ENCODE peak calls at places on chromosomes 4 and X, in nine cellular contexts. P, Y, B, X, K, V, S, Q and F are unnamed samples.

GRCh38 chr4:156970501-156971167 is 965 bp downstream of the PDGFC start:
- DNase-seq in P (peak; percentile 64), Y (peak; percentile 59), B (no peak), X (peak; percentile 58), K (peak; percentile 66), V (no peak), S (peak; percentile 67), Q (peak; percentile 70), F (peak; percentile 86)

GRCh38 chr4:43550981-43551627 is 658.6 kb downstream of the GRXCR1 start:
- DNase-seq in P (no peak), Y (peak; percentile 16), B (no peak), X (no peak), K (no peak), V (no peak), S (no peak), Q (no peak), F (no peak)

GRCh38 chrX:124239911-124240310 is 92.5 kb upstream of the TEX13D start:
- DNase-seq in P (no peak), Y (no peak), B (peak; percentile 15), X (no peak), K (no peak), V (no peak), S (no peak), Q (no peak), F (no peak)

GRCh38 chrX:102546818-102547493 is 30.4 kb upstream of the TMSB15A start:
- DNase-seq in P (no peak), Y (no peak), B (no peak), X (no peak), K (peak; percentile 15), V (no peak), S (no peak), Q (peak; percentile 0), F (no peak)

GRCh38 chr4:25795566-25796454 is 67.0 kb downstream of the SEL1L3 start:
- DNase-seq in P (no peak), Y (no peak), B (no peak), X (no peak), K (peak; percentile 13), V (no peak), S (peak; percentile 65), Q (peak; percentile 27), F (no peak)

GRCh38 chrX:119638725-119639471 is 32.7 kb upstream of the NKRF start:
- DNase-seq in P (no peak), Y (no peak), B (no peak), X (no peak), K (no peak), V (no peak), S (peak; percentile 5), Q (no peak), F (no peak)

GRCh38 chr4:152039085-152039484 is 278.3 kb upstream of the GATB start:
- DNase-seq in P (no peak), Y (no peak), B (no peak), X (no peak), K (no peak), V (no peak), S (peak; percentile 55), Q (peak; percentile 77), F (no peak)

GRCh38 chr4:168398589-168398988 is 80.0 kb upstream of the DDX60 start:
- DNase-seq in P (no peak), Y (no peak), B (no peak), X (no peak), K (no peak), V (peak; percentile 27), S (no peak), Q (no peak), F (no peak)

GRCh38 chr4:17718471-17718870 is 63.0 kb downstream of the FAM184B start:
- DNase-seq in P (peak; percentile 35), Y (no peak), B (no peak), X (no peak), K (no peak), V (no peak), S (no peak), Q (no peak), F (no peak)

GRCh38 chr4:22233257-22233656 is 282.6 kb downstream of the ADGRA3 start:
- DNase-seq in P (no peak), Y (no peak), B (no peak), X (no peak), K (no peak), V (no peak), S (no peak), Q (no peak), F (no peak)

GRCh38 chr4:183905593-183906485 is 732 bp downstream of the STOX2 start:
- DNase-seq in P (peak; percentile 45), Y (peak; percentile 45), B (no peak), X (no peak), K (peak; percentile 54), V (no peak), S (peak; percentile 54), Q (peak; percentile 47), F (peak; percentile 41)

GRCh38 chr4:151484396-151485102 is 75.6 kb downstream of the FHIP1A start:
- DNase-seq in P (no peak), Y (no peak), B (no peak), X (peak; percentile 76), K (no peak), V (peak; percentile 38), S (peak; percentile 5), Q (peak; percentile 53), F (peak; percentile 52)

GRCh38 chr4:153676491-153676890 is 7.6 kb upstream of the TLR2 start:
- DNase-seq in P (no peak), Y (no peak), B (no peak), X (no peak), K (no peak), V (no peak), S (no peak), Q (no peak), F (no peak)

GRCh38 chr4:39514888-39515401 is 12.3 kb downstream of the UGDH start:
- DNase-seq in P (peak; percentile 63), Y (peak; percentile 55), B (no peak), X (peak; percentile 97), K (peak; percentile 37), V (peak; percentile 27), S (no peak), Q (peak; percentile 63), F (no peak)

GRCh38 chrX:153954618-153955450 is 10.4 kb upstream of the RENBP start:
- DNase-seq in P (no peak), Y (peak; percentile 27), B (no peak), X (no peak), K (no peak), V (no peak), S (no peak), Q (no peak), F (no peak)

GRCh38 chrX:48665991-48666390 is 17.6 kb upstream of the WAS start:
- DNase-seq in P (no peak), Y (no peak), B (no peak), X (no peak), K (no peak), V (no peak), S (no peak), Q (no peak), F (no peak)

GRCh38 chr4:30802622-30803323 is 82.6 kb downstream of the PCDH7 start:
- DNase-seq in P (no peak), Y (no peak), B (no peak), X (no peak), K (no peak), V (peak; percentile 88), S (no peak), Q (peak; percentile 80), F (peak; percentile 91)

GRCh38 chr4:40918330-40918729 is 168.6 kb downstream of the NSUN7 start:
- DNase-seq in P (peak; percentile 48), Y (no peak), B (no peak), X (no peak), K (peak; percentile 55), V (no peak), S (no peak), Q (peak; percentile 88), F (peak; percentile 92)

GRCh38 chr4:28443371-28443770 is 1582.7 kb downstream of the STIM2 start:
- DNase-seq in P (no peak), Y (no peak), B (no peak), X (no peak), K (no peak), V (no peak), S (no peak), Q (no peak), F (no peak)

DNA sequence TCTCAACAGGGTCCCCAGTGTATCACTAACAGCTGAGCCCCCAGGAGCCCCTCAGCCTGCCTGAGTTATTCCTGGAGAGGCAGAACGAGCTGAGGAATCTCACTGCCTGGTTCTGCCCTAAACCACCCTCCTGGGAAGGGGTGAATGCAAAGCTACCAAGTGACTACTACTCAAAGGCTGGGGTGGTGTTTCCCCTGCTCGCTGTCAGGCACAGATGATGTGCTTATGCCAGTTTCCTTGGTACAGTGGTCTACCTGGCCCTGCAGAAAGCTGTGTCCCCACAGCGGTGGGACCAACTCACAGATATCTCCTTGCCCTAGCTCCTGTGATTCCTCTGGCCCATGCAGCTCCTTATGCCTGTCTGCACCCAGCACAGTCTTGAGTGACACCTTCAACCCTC is 35.4 kb upstream of the ASMTL start:
- DNase-seq in P (no peak), Y (no peak), B (no peak), X (no peak), K (no peak), V (no peak), S (no peak), Q (no peak), F (no peak)
- H3K36me3 ChIP-seq in P (no peaks in the 10 kb centered on the region), Y (no peaks in the 10 kb centered on the region), B (peaks cover 39% of the 10 kb centered on the region), X (no peaks in the 10 kb centered on the region), K (no peaks in the 10 kb centered on the region), V (no peaks in the 10 kb centered on the region), S (no peaks in the 10 kb centered on the region), Q (no peaks in the 10 kb centered on the region), F (no peaks in the 10 kb centered on the region)

DNA sequence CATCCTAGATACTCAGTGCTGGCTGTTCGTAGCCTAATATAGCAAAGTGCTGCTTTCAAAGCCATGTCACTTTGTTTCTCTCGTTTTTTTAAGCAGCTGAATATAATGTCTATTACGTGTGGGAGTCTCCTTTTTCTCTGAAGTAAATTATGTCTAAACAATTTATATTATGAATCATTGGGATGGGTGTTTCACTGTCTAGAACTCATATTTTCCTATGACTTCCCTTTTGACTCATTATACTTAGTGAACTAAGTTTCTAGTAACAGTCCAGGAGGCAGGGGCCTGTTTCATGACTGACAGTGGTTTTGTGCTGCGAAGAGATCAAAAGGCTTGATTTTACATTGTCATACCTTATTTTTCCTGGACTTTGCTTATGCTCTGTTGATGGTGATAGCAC is 326.9 kb upstream of the ZFP42 start:
- DNase-seq in P (no peak), Y (no peak), B (no peak), X (no peak), K (no peak), V (no peak), S (no peak), Q (peak; percentile 59), F (no peak)
- H3K4me3 ChIP-seq in P (no peak overlapping the region), Y (no peak overlapping the region), B (no peak overlapping the region), X (no peak overlapping the region), K (no peak overlapping the region), V (no peak overlapping the region), S (no peak overlapping the region), Q (no peak overlapping the region), F (no peak overlapping the region)

GRCh38 chrX:110321081-110321480 is 3.2 kb upstream of the AMMECR1 start:
- DNase-seq in P (no peak), Y (no peak), B (no peak), X (no peak), K (no peak), V (no peak), S (no peak), Q (no peak), F (no peak)
- H3K27ac ChIP-seq in P (no peak overlapping the region), Y (no peak overlapping the region), B (no peak overlapping the region), X (no peak overlapping the region), K (no peak overlapping the region), V (no peak overlapping the region), S (no peak overlapping the region), Q (no peak overlapping the region), F (no peak overlapping the region)

DNA sequence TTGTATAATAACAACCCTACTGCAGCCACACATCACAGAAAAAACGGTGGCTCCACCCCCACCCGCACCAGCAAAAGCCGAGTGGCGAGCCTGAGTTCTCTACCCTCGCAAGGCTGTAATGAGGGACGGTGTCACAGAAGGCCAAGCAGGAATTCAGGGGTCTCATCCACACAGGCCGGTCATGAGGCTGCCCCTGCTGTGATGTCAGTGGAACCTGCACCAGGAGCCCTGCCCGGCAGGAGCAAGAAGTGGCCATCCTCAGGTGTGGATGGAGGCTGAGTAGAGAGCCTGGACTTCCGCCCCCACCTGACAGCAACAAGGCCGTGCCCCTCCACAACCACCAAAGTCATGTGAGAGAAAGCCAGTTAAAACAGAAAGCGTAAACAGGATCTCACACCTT is 20.6 kb downstream of the LYAR start:
- DNase-seq in P (no peak), Y (no peak), B (peak; percentile 53), X (no peak), K (no peak), V (no peak), S (no peak), Q (no peak), F (no peak)
- H3K36me3 ChIP-seq in P (peaks cover 81% of the 10 kb centered on the region), Y (peaks cover 10% of the 10 kb centered on the region), B (peaks cover 25% of the 10 kb centered on the region), X (no peaks in the 10 kb centered on the region), K (no peaks in the 10 kb centered on the region), V (peaks cover 49% of the 10 kb centered on the region), S (peaks cover 32% of the 10 kb centered on the region), Q (peaks cover 3% of the 10 kb centered on the region), F (peaks cover 52% of the 10 kb centered on the region)